ENCODE peak calls at places on chromosome X, in four cellular contexts. K is astrocyte, I is heart left ventricle, M is PC-3. G is an unnamed sample. For H3K4me1, the result is how much of the 10 kb centered on the place peaks cover.

GRCh38 chrX:44992775-44993174 is 119.8 kb downstream of the KDM6A start:
- DNase-seq in K (no peak), I (no peak), M (no peak), G (no peak)

GRCh38 chrX:78527818-78528217 is 131.3 kb downstream of the RTL3 start:
- DNase-seq in K (no peak), M (no peak), I (no peak), G (no peak)

GRCh38 chrX:37860731-37861130 is 13.4 kb upstream of the DYNLT3 start:
- DNase-seq in K (peak), M (no peak), I (no peak), G (no peak)

GRCh38 chrX:135528274-135528673 is 7.8 kb downstream of the INTS6L start:
- DNase-seq in M (no peak), I (no peak), K (no peak), G (no peak)

GRCh38 chrX:21778236-21778635 is 20.3 kb upstream of the SMPX start:
- DNase-seq in M (no peak), K (no peak), I (no peak), G (no peak)

GRCh38 chrX:84162401-84162800 is 25.6 kb downstream of the RPS6KA6 start:
- DNase-seq in M (no peak), I (no peak), K (no peak), G (no peak)

GRCh38 chrX:109487640-109488039 is 5.8 kb upstream of the GUCY2F start:
- DNase-seq in M (no peak), K (no peak), I (no peak), G (no peak)

GRCh38 chrX:72475338-72475737 is 97.3 kb downstream of the HDAC8 start:
- DNase-seq in I (no peak), K (no peak), M (peak), G (no peak)

GRCh38 chrX:123223409-123223808 is 39.3 kb downstream of the GRIA3 start:
- DNase-seq in M (no peak), K (no peak), I (no peak), G (no peak)

GRCh38 chrX:119118780-119119395 is 8.7 kb downstream of the KIAA1210 start:
- DNase-seq in K (peak), I (peak), M (peak), G (peak)

GRCh38 chrX:134423606-134424005 is 36.4 kb upstream of the HPRT1 start:
- DNase-seq in M (peak), K (peak), I (no peak), G (no peak)

GRCh38 chrX:149002320-149002719 is 501.9 kb downstream of the AFF2 start:
- DNase-seq in K (no peak), M (no peak), I (no peak), G (no peak)

GRCh38 chrX:68833448-68833805 is 4.6 kb downstream of the EFNB1 start:
- DNase-seq in K (no peak), M (no peak), I (peak), G (no peak)
- H3K4me1 ChIP-seq in K (under half), M (under half), I (under half), G (under half)

GRCh38 chrX:30800901-30801300 is 88.2 kb downstream of the TAB3 start:
- DNase-seq in K (no peak), I (no peak), M (no peak), G (no peak)
- H3K4me3 ChIP-seq in K (no peak), I (no peak), M (no peak), G (no peak)

GRCh38 chrX:41475166-41475565 is 28.0 kb downstream of the NYX start:
- DNase-seq in I (no peak), K (no peak), M (no peak), G (no peak)
- H3K27ac ChIP-seq in I (no peak), K (no peak), M (no peak), G (no peak)

DNA sequence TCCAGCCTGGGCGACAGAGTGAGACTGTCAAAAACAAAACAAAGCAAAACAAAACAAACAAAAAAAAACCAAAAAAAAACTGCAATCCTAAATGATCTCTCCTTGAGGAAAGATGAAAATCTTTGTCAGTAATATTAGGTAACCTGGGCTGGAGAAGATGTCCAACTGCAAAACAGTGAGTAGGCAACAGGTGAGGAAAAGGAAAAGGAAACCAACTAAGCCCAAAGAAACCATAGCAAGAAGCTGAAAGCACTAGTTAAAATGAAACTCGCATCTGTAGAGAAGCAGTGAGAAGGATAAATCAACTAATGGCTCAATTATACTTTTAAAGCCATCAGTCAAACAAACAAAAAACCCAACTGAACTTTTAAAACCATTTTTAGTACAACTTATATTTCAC is 54.2 kb downstream of the ENOX2 start:
- DNase-seq in M (no peak), I (no peak), K (no peak), G (no peak)
- H3K4me1 ChIP-seq in M (under half), I (under half), K (under half), G (under half)

G was measured in SJSA1.